ENCODE peak calls at places on chromosome 16, in five cellular contexts. One of them, this sample, is unnamed. For H3K79me2 and H3K9me3, the result is how much of the 10 kb centered on the place peaks cover.

GRCh38 chr16:85436207-85436606 is 176.9 kb upstream of the GSE1 start:
- DNase-seq in HCT116: no peak
- DNase-seq in mammary epithelial cell: no peak
- DNase-seq in fibroblast of lung: no peak
- DNase-seq in GM23248: peak
- DNase-seq in this sample: peak

GRCh38 chr16:82055728-82056549 is 20.9 kb downstream of the HSD17B2 start:
- DNase-seq in HCT116: no peak
- DNase-seq in mammary epithelial cell: peak
- DNase-seq in fibroblast of lung: no peak
- DNase-seq in GM23248: no peak
- DNase-seq in this sample: no peak

GRCh38 chr16:81421536-81421935 is 23.1 kb upstream of the CMIP start:
- DNase-seq in HCT116: no peak
- DNase-seq in mammary epithelial cell: no peak
- DNase-seq in fibroblast of lung: no peak
- DNase-seq in GM23248: no peak
- DNase-seq in this sample: no peak

GRCh38 chr16:1491327-1491726 is 1.8 kb upstream of the TELO2 start:
- DNase-seq in HCT116: no peak
- DNase-seq in mammary epithelial cell: peak
- DNase-seq in fibroblast of lung: no peak
- DNase-seq in GM23248: no peak
- DNase-seq in this sample: no peak

GRCh38 chr16:1068451-1068850 is 4.1 kb upstream of the SSTR5 start:
- DNase-seq in HCT116: no peak
- DNase-seq in mammary epithelial cell: no peak
- DNase-seq in fibroblast of lung: no peak
- DNase-seq in GM23248: no peak
- DNase-seq in this sample: no peak

GRCh38 chr16:15572329-15573001 is 70.5 kb downstream of the MARF1 start:
- DNase-seq in HCT116: no peak
- DNase-seq in mammary epithelial cell: no peak
- DNase-seq in fibroblast of lung: peak
- DNase-seq in GM23248: peak
- DNase-seq in this sample: peak

GRCh38 chr16:12375341-12375740 is 398.8 kb downstream of the SNX29 start:
- DNase-seq in HCT116: no peak
- DNase-seq in mammary epithelial cell: no peak
- DNase-seq in fibroblast of lung: no peak
- DNase-seq in GM23248: peak
- DNase-seq in this sample: no peak

GRCh38 chr16:66603537-66604375 is 748 bp upstream of the CMTM3 start:
- DNase-seq in HCT116: no peak
- DNase-seq in mammary epithelial cell: peak
- DNase-seq in fibroblast of lung: peak
- DNase-seq in GM23248: peak
- DNase-seq in this sample: peak

GRCh38 chr16:89357460-89357859 is 132.9 kb downstream of the ANKRD11 start:
- DNase-seq in HCT116: no peak
- DNase-seq in mammary epithelial cell: no peak
- DNase-seq in fibroblast of lung: no peak
- DNase-seq in GM23248: peak
- DNase-seq in this sample: no peak

GRCh38 chr16:71406316-71406715 is 35.5 kb downstream of the TLE7 start:
- DNase-seq in HCT116: no peak
- DNase-seq in mammary epithelial cell: no peak
- DNase-seq in fibroblast of lung: no peak
- DNase-seq in GM23248: no peak
- DNase-seq in this sample: no peak

GRCh38 chr16:66486773-66487579 is 59.9 kb downstream of the BEAN1 start:
- DNase-seq in HCT116: no peak
- DNase-seq in mammary epithelial cell: peak
- DNase-seq in fibroblast of lung: peak
- DNase-seq in GM23248: peak
- DNase-seq in this sample: peak

GRCh38 chr16:80324371-80324770 is 216.4 kb upstream of the DYNLRB2 start:
- DNase-seq in HCT116: no peak
- DNase-seq in mammary epithelial cell: no peak
- DNase-seq in fibroblast of lung: no peak
- DNase-seq in GM23248: no peak
- DNase-seq in this sample: no peak

GRCh38 chr16:85149776-85150175 is 37.5 kb upstream of the CIBAR2 start:
- DNase-seq in HCT116: no peak
- DNase-seq in mammary epithelial cell: no peak
- DNase-seq in fibroblast of lung: no peak
- DNase-seq in GM23248: no peak
- DNase-seq in this sample: peak

GRCh38 chr16:9012330-9012729 is 48.6 kb upstream of the USP7 start:
- DNase-seq in HCT116: no peak
- DNase-seq in mammary epithelial cell: no peak
- DNase-seq in fibroblast of lung: no peak
- DNase-seq in GM23248: no peak
- DNase-seq in this sample: peak

GRCh38 chr16:16133943-16134604 is 89.2 kb downstream of the ABCC6 start:
- DNase-seq in HCT116: no peak
- DNase-seq in mammary epithelial cell: no peak
- DNase-seq in fibroblast of lung: no peak
- DNase-seq in GM23248: no peak
- DNase-seq in this sample: no peak

GRCh38 chr16:15035163-15035729 is 20.6 kb downstream of the NTAN1 start:
- DNase-seq in HCT116: no peak
- DNase-seq in mammary epithelial cell: no peak
- DNase-seq in fibroblast of lung: no peak
- DNase-seq in GM23248: no peak
- DNase-seq in this sample: no peak

GRCh38 chr16:457732-458400 is 32.4 kb downstream of the RAB11FIP3 start:
- DNase-seq in HCT116: no peak
- DNase-seq in mammary epithelial cell: no peak
- DNase-seq in fibroblast of lung: no peak
- DNase-seq in GM23248: peak
- DNase-seq in this sample: peak

GRCh38 chr16:14179116-14179515 is 108.0 kb downstream of the MRTFB start:
- DNase-seq in HCT116: no peak
- DNase-seq in mammary epithelial cell: peak
- DNase-seq in fibroblast of lung: no peak
- DNase-seq in GM23248: peak
- DNase-seq in this sample: no peak

GRCh38 chr16:66619534-66620418 is 15.3 kb downstream of the CMTM3 start:
- DNase-seq in HCT116: no peak
- DNase-seq in mammary epithelial cell: peak
- DNase-seq in fibroblast of lung: peak
- DNase-seq in GM23248: peak
- DNase-seq in this sample: peak

GRCh38 chr16:66273036-66273435 is 93.5 kb upstream of the CDH5 start:
- DNase-seq in HCT116: no peak
- DNase-seq in mammary epithelial cell: no peak
- DNase-seq in fibroblast of lung: no peak
- DNase-seq in GM23248: no peak
- DNase-seq in this sample: no peak

GRCh38 chr16:78002915-78003538 is 19.3 kb upstream of the CLEC3A start:
- DNase-seq in HCT116: peak
- DNase-seq in mammary epithelial cell: peak
- DNase-seq in fibroblast of lung: peak
- DNase-seq in GM23248: peak
- DNase-seq in this sample: peak

GRCh38 chr16:30009085-30009862 is 1.6 kb downstream of the DOC2A start:
- DNase-seq in HCT116: no peak
- DNase-seq in mammary epithelial cell: no peak
- DNase-seq in fibroblast of lung: no peak
- DNase-seq in GM23248: peak
- DNase-seq in this sample: peak

GRCh38 chr16:85995591-85996461 is 96.9 kb downstream of the IRF8 start:
- DNase-seq in HCT116: no peak
- DNase-seq in mammary epithelial cell: no peak
- DNase-seq in fibroblast of lung: no peak
- DNase-seq in GM23248: no peak
- DNase-seq in this sample: peak

GRCh38 chr16:66521951-66522771 is 27.8 kb downstream of the TK2 start:
- DNase-seq in HCT116: peak
- DNase-seq in mammary epithelial cell: peak
- DNase-seq in fibroblast of lung: peak
- DNase-seq in GM23248: peak
- DNase-seq in this sample: peak

GRCh38 chr16:88434353-88434690 is 18.8 kb upstream of the ZFPM1 start:
- DNase-seq in HCT116: no peak
- DNase-seq in mammary epithelial cell: no peak
- DNase-seq in fibroblast of lung: no peak
- DNase-seq in GM23248: no peak
- DNase-seq in this sample: no peak

GRCh38 chr16:15990902-15991301 is 41.5 kb downstream of the ABCC1 start:
- DNase-seq in HCT116: no peak
- DNase-seq in mammary epithelial cell: no peak
- DNase-seq in fibroblast of lung: no peak
- DNase-seq in GM23248: no peak
- DNase-seq in this sample: no peak

GRCh38 chr16:79599256-79599836 is 1.2 kb downstream of the MAF start:
- DNase-seq in HCT116: no peak
- DNase-seq in mammary epithelial cell: peak
- DNase-seq in fibroblast of lung: peak
- DNase-seq in GM23248: peak
- DNase-seq in this sample: peak

GRCh38 chr16:66366433-66367299 is at the start of gene CDH5:
- DNase-seq in HCT116: no peak
- DNase-seq in mammary epithelial cell: no peak
- DNase-seq in fibroblast of lung: no peak
- DNase-seq in GM23248: peak
- DNase-seq in this sample: no peak

GRCh38 chr16:17887963-17888362 is 417.2 kb upstream of the XYLT1 start:
- DNase-seq in HCT116: no peak
- DNase-seq in mammary epithelial cell: no peak
- DNase-seq in fibroblast of lung: no peak
- DNase-seq in GM23248: peak
- DNase-seq in this sample: no peak

GRCh38 chr16:50386139-50386538 is 17.4 kb upstream of the BRD7 start:
- DNase-seq in HCT116: no peak
- DNase-seq in mammary epithelial cell: no peak
- DNase-seq in fibroblast of lung: no peak
- DNase-seq in GM23248: no peak
- DNase-seq in this sample: no peak

GRCh38 chr16:25035494-25036405 is 20.6 kb upstream of the ARHGAP17 start:
- DNase-seq in HCT116: no peak
- DNase-seq in mammary epithelial cell: no peak
- DNase-seq in fibroblast of lung: no peak
- DNase-seq in GM23248: no peak
- DNase-seq in this sample: peak
- H3K27ac ChIP-seq in HCT116: no peak
- H3K27ac ChIP-seq in mammary epithelial cell: no peak
- H3K27ac ChIP-seq in fibroblast of lung: no peak
- H3K27ac ChIP-seq in GM23248: no peak
- H3K27ac ChIP-seq in this sample: peak

GRCh38 chr16:4586297-4586696 is 28.4 kb downstream of the UBALD1 start:
- DNase-seq in HCT116: no peak
- DNase-seq in mammary epithelial cell: no peak
- DNase-seq in fibroblast of lung: no peak
- DNase-seq in GM23248: no peak
- DNase-seq in this sample: peak
- H3K79me2 ChIP-seq in HCT116: under half
- H3K79me2 ChIP-seq in mammary epithelial cell: under half
- H3K79me2 ChIP-seq in fibroblast of lung: under half
- H3K79me2 ChIP-seq in GM23248: under half
- H3K79me2 ChIP-seq in this sample: under half

GRCh38 chr16:35210681-35211433 is 1751.4 kb downstream of the TP53TG3F start:
- DNase-seq in HCT116: no peak
- DNase-seq in mammary epithelial cell: no peak
- DNase-seq in fibroblast of lung: no peak
- DNase-seq in GM23248: no peak
- DNase-seq in this sample: no peak
- H3K9me3 ChIP-seq in HCT116: under half
- H3K9me3 ChIP-seq in mammary epithelial cell: under half
- H3K9me3 ChIP-seq in fibroblast of lung: under half
- H3K9me3 ChIP-seq in GM23248: under half
- H3K9me3 ChIP-seq in this sample: under half

GRCh38 chr16:22190169-22191088 is 15.6 kb upstream of the EEF2K start:
- DNase-seq in HCT116: peak
- DNase-seq in mammary epithelial cell: peak
- DNase-seq in fibroblast of lung: peak
- DNase-seq in GM23248: peak
- DNase-seq in this sample: peak

GRCh38 chr16:22193134-22193411 is 13.0 kb upstream of the EEF2K start:
- DNase-seq in HCT116: no peak
- DNase-seq in mammary epithelial cell: no peak
- DNase-seq in fibroblast of lung: no peak
- DNase-seq in GM23248: no peak
- DNase-seq in this sample: no peak

GRCh38 chr16:22191966-22192260 is 14.2 kb upstream of the EEF2K start:
- DNase-seq in HCT116: no peak
- DNase-seq in mammary epithelial cell: peak
- DNase-seq in fibroblast of lung: no peak
- DNase-seq in GM23248: peak
- DNase-seq in this sample: no peak

GRCh38 chr16:22191089-22191965 is 14.8 kb upstream of the EEF2K start:
- DNase-seq in HCT116: peak
- DNase-seq in mammary epithelial cell: peak
- DNase-seq in fibroblast of lung: peak
- DNase-seq in GM23248: peak
- DNase-seq in this sample: peak

DNA sequence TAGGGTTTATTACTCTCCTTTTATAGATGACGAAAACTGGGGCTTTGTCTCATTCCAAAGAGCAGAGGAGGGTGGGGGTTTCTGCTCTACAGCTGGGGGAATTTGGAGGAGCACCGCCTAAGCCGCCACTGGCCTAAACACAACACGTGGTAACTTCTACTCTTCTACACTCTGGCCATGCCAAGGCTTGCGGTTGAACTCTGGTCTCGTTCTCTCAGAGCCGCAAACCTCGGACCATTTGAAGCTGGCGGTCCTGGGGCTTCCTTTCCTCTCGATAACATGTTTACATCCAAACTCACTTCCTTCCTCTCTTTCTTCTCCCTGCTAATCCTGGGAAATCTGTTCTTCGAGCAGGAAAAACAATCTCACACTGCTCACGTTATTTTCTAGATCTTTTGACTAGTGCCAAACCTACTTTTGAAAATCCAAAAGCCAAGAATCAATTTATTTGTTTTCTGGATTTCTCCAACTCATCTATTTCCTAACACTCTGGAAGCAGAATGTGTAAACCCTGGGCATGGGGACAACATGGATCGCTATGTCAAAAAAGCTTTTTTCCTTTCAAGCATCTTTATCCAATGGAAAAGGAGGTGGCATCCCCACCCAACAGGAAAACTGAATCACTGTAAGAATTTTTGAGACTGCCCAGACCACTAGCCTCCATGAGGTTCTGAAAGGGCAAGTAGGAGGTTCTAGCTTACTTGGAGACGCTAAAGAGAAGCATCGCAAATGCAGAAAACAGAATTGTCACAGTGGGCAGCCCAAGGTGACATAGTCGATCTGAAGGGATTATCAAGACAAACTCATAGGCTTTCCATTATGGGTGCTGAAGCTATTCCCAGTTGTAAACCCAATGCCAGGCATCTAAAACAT is 13.6 kb upstream of the EEF2K start:
- DNase-seq in HCT116: no peak
- DNase-seq in mammary epithelial cell: peak
- DNase-seq in fibroblast of lung: peak
- DNase-seq in GM23248: peak
- DNase-seq in this sample: peak
- H3K27ac ChIP-seq in HCT116: no peak
- H3K27ac ChIP-seq in mammary epithelial cell: peak
- H3K27ac ChIP-seq in fibroblast of lung: peak
- H3K27ac ChIP-seq in GM23248: peak
- H3K27ac ChIP-seq in this sample: peak

This sample was measured in osteoblast.